ENCODE peak calls at places on chromosomes 6 and 20, in eight cellular contexts. B is fibroblast of lung, I is upper lobe of left lung, D is MM.1S, O is transverse colon, J is upper lobe of right lung, C is breast epithelium, R is lower lobe of right lung. X is an unnamed sample. For H3K4me1 and H3K27me3, the result is how much of the 10 kb centered on the place peaks cover.

GRCh38 chr20:18314786-18315406 is 26.6 kb downstream of the ZNF133 start:
- DNase-seq in D (no peak), R (no peak), J (no peak), C (no peak), I (no peak), O (no peak), B (peak), X (no peak)

GRCh38 chr6:25369450-25370086 is 90.4 kb downstream of the CARMIL1 start:
- DNase-seq in O (peak), I (no peak), J (no peak), R (no peak), B (peak), C (peak), D (peak), X (no peak)

GRCh38 chr20:48818481-48818987 is 9.3 kb downstream of the PREX1 start:
- DNase-seq in R (no peak), I (no peak), C (no peak), B (no peak), J (no peak), D (no peak), O (peak), X (no peak)

GRCh38 chr20:46071573-46071972 is 18.2 kb downstream of the NCOA5 start:
- DNase-seq in B (peak), D (no peak), I (no peak), J (no peak), C (no peak), R (no peak), O (no peak), X (no peak)

GRCh38 chr20:45833030-45833882 is at the start of gene SNX21:
- DNase-seq in J (peak), B (peak), C (peak), R (peak), D (peak), I (peak), O (peak), X (no peak)

GRCh38 chr20:25553819-25554296 is 31.5 kb downstream of the NINL start:
- DNase-seq in I (no peak), J (no peak), B (peak), D (no peak), O (no peak), R (no peak), C (no peak), X (no peak)

GRCh38 chr6:28648035-28648877 is 122.6 kb downstream of the GPX5 start:
- DNase-seq in B (peak), C (no peak), J (no peak), D (peak), I (no peak), R (no peak), O (no peak), X (no peak)

GRCh38 chr6:15691250-15691869 is 28.5 kb upstream of the DTNBP1 start:
- DNase-seq in B (peak), I (peak), O (peak), C (peak), D (peak), R (peak), J (peak), X (peak)

GRCh38 chr6:37048851-37049734 is 43.6 kb downstream of the FGD2 start:
- DNase-seq in I (no peak), O (peak), R (no peak), B (peak), J (no peak), D (peak), C (no peak), X (no peak)

GRCh38 chr6:107692351-107692750 is 131.8 kb downstream of the SCML4 start:
- DNase-seq in I (no peak), B (peak), O (no peak), D (no peak), R (no peak), C (no peak), J (no peak), X (no peak)

GRCh38 chr6:150018846-150019580 is 6.3 kb downstream of the RAET1L start:
- DNase-seq in R (no peak), C (no peak), O (no peak), D (no peak), I (no peak), B (no peak), J (no peak), X (no peak)

GRCh38 chr6:144266091-144266649 is 19.0 kb upstream of the UTRN start:
- DNase-seq in J (peak), O (peak), C (peak), D (no peak), I (no peak), R (peak), B (peak), X (no peak)

GRCh38 chr6:5958948-5959347 is 47.8 kb downstream of the NRN1 start:
- DNase-seq in I (no peak), C (no peak), B (no peak), D (no peak), R (no peak), O (no peak), J (no peak), X (no peak)

GRCh38 chr6:113476937-113477839 is 380.0 kb upstream of the MARCKS start:
- DNase-seq in C (no peak), B (peak), I (no peak), D (no peak), J (no peak), O (no peak), R (no peak), X (no peak)

DNA sequence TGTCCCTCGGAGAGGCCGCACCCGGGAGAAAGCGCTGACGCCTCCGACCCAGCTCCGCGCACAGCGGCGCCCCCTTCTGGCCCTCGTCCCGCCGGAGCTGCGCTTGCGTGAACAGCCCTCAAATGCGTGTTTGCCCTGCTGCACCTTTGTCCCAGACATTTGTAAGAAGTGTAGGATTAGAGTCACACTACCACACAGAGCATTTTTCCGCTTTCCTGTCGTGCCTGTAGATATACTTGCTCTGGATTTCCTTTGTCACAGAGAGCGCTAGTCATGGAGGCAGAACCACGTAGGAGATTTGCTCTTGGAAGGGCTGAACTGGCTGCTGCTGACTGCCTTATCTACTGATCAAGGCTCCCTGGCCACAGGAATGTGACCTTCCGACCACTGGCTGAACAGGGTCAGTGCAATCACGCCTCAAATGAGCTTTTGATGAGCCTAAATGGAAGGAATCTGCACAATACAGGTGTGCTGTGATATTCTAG is 62.3 kb downstream of the PAX1 start:
- DNase-seq in J (peak), D (peak), C (no peak), O (no peak), I (peak), R (peak), B (no peak), X (peak)
- H3K27ac ChIP-seq in J (no peak), D (no peak), C (no peak), O (no peak), I (no peak), R (no peak), B (no peak), X (no peak)

DNA sequence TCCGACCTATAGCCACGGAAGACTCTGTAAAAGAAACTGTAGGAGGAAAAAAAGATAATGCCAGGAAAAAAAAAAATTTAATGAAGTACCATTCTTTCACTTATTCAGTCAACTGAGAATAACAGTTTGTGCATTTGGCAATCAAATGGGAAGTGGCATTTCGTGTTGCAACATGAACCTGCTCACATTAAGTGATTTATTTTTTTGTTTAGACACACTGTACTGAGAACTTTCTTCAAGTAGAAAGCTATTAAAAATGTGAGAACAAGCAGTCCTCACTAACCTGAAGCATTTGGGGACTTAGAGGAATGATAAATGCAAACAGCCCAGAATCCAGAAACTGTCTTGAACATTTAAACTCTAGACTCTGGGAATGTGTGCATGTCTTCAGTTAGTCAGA is 69.8 kb downstream of the SLX4IP start:
- DNase-seq in C (no peak), R (no peak), D (no peak), B (no peak), J (no peak), I (no peak), O (no peak), X (no peak)
- H3K4me1 ChIP-seq in C (under half), R (half or more), D (under half), B (under half), J (under half), I (half or more), O (under half), X (under half)

GRCh38 chr6:137497722-137498463 is 3.7 kb upstream of the OLIG3 start:
- DNase-seq in O (no peak), R (peak), J (no peak), D (no peak), B (no peak), C (no peak), I (peak), X (no peak)
- H3K27me3 ChIP-seq in O (half or more), R (half or more), J (half or more), D (under half), B (half or more), C (half or more), I (under half), X (half or more)

GRCh38 chr6:34246563-34247391 is 2.0 kb downstream of the SMIM29 start:
- DNase-seq in I (no peak), B (no peak), O (no peak), R (peak), C (no peak), J (no peak), D (no peak), X (no peak)
- H3K27ac ChIP-seq in I (no peak), B (peak), O (no peak), R (no peak), C (no peak), J (no peak), D (peak), X (no peak)

DNA sequence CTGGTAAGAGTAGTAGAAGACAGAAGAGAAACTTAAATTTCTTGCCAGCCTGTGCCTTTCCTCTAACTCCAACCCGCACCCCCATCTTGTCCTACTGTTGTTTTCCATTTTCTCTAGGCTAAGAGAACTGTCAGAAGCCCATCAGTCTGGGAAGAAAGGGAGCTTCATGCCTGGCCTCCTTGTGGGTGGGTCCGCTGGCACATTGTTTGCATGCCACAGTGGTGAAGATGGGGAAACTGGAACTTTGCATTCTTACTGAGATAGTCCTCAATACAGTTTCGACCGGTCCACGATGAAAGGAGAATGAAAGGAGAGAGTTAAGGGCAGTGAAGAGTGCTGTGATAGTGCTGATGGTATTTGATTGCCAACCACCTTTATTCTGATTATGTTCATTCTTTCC is 103.1 kb downstream of the TCP11 start:
- DNase-seq in J (no peak), R (no peak), C (no peak), D (no peak), I (no peak), B (peak), O (no peak), X (no peak)
- H3K4me1 ChIP-seq in J (half or more), R (half or more), C (under half), D (under half), I (half or more), B (under half), O (under half), X (under half)

GRCh38 chr6:44606976-44607375 is 219.5 kb downstream of the CDC5L start:
- DNase-seq in R (no peak), I (no peak), J (no peak), B (no peak), D (no peak), O (no peak), C (no peak), X (no peak)
- H3K27me3 ChIP-seq in R (under half), I (under half), J (under half), B (under half), D (under half), O (under half), C (under half), X (under half)

GRCh38 chr6:138196142-138196738 is 22.1 kb downstream of the PBOV1 start:
- DNase-seq in B (no peak), O (no peak), D (no peak), I (no peak), C (no peak), R (no peak), J (no peak), X (no peak)
- H3K27ac ChIP-seq in B (no peak), O (no peak), D (no peak), I (no peak), C (no peak), R (no peak), J (no peak), X (no peak)

X was measured in iPS DF 6.9.